ENCODE peak calls at places on chromosomes 5 and 9, in nine cellular contexts. N is activated CD4-positive, alpha-beta T cell treated with anti-CD3 and anti-CD28 coated beads for 24 hours; H is hypothalamus; I is activated CD8-positive, alpha-beta T cell treated with anti-CD3 and anti-CD28 coated beads for 36 hours; U is cardiac fibroblast; J is heart right ventricle; E is neural progenitor cell; Y is stimulated activated CD4-positive, alpha-beta T cell treated with anti-CD3 and anti-CD28 coated beads, Interleukin-2, amount 100 ng/mL, for 24 hours; R is GM19239. B is an unnamed sample.
A peak's percentile ranks its signal among the peaks of the same experiment; 100 is the strongest.

GRCh38 chr5:67355135-67355729 is 158.6 kb upstream of the CD180 start:
- DNase-seq in N (no peak), H (no peak), I (no peak), U (no peak), J (no peak), E (no peak), Y (no peak), R (no peak), B (no peak)

GRCh38 chr9:97747201-97747965 is 50.2 kb upstream of the XPA start:
- DNase-seq in N (no peak), H (no peak), I (no peak), U (peak; percentile 9), J (no peak), E (peak; percentile 88), Y (no peak), R (no peak), B (no peak)

GRCh38 chr9:113436753-113437515 is 26.4 kb downstream of the C9orf43 start:
- DNase-seq in N (no peak), H (no peak), I (no peak), U (peak; percentile 15), J (no peak), E (no peak), Y (no peak), R (no peak), B (peak; percentile 29)

GRCh38 chr9:126453156-126453963 is 126.7 kb downstream of the MVB12B start:
- DNase-seq in N (no peak), H (no peak), I (peak; percentile 20), U (no peak), J (no peak), E (peak; percentile 38), Y (no peak), R (no peak), B (no peak)

GRCh38 chr9:83554278-83554677 is 16.1 kb upstream of the FRMD3 start:
- DNase-seq in N (no peak), H (no peak), I (no peak), U (no peak), J (peak; percentile 46), E (no peak), Y (no peak), R (no peak), B (no peak)

GRCh38 chr9:22049411-22049810 is 40.3 kb upstream of the CDKN2B start:
- DNase-seq in N (no peak), H (no peak), I (peak; percentile 27), U (peak; percentile 59), J (no peak), E (no peak), Y (no peak), R (no peak), B (no peak)

GRCh38 chr9:123996731-123997421 is 14.7 kb upstream of the LHX2 start:
- DNase-seq in N (peak; percentile 37), H (no peak), I (peak; percentile 83), U (peak; percentile 59), J (peak; percentile 13), E (peak; percentile 42), Y (peak; percentile 67), R (no peak), B (no peak)

GRCh38 chr5:16994576-16994975 is 58.5 kb upstream of the MYO10 start:
- DNase-seq in N (no peak), H (no peak), I (no peak), U (no peak), J (no peak), E (peak; percentile 84), Y (no peak), R (no peak), B (no peak)

GRCh38 chr5:97100486-97100885 is 41.9 kb downstream of the LIX1 start:
- DNase-seq in N (no peak), H (no peak), I (no peak), U (peak; percentile 16), J (no peak), E (no peak), Y (no peak), R (no peak), B (no peak)

GRCh38 chr5:161378701-161379100 is 167.8 kb downstream of the GABRB2 start:
- DNase-seq in N (no peak), H (no peak), I (no peak), U (no peak), J (no peak), E (no peak), Y (no peak), R (no peak), B (no peak)